ENCODE peak calls at places on chromosome 15, in four cellular contexts. B is cardiac muscle cell, R is psoas muscle, K is A549. G is an unnamed sample.

GRCh38 chr15:88911766-88912118 is 1.4 kb downstream of the MFGE8 start:
- DNase-seq in R (peak), K (peak), B (no peak), G (no peak)

GRCh38 chr15:95822946-95823345 is 507.6 kb upstream of the NR2F2 start:
- DNase-seq in K (no peak), B (no peak), R (no peak), G (no peak)

GRCh38 chr15:62444104-62445027 is 279.3 kb upstream of the C2CD4B start:
- DNase-seq in K (no peak), B (peak), R (peak), G (peak)

GRCh38 chr15:25422021-25422420 is 16.8 kb downstream of the UBE3A start:
- DNase-seq in B (no peak), R (no peak), K (no peak), G (no peak)

GRCh38 chr15:55846108-55846707 is 103.3 kb upstream of the PRTG start:
- DNase-seq in B (peak), R (no peak), K (peak), G (peak)

GRCh38 chr15:62527387-62527786 is 362.3 kb upstream of the C2CD4B start:
- DNase-seq in B (no peak), K (no peak), R (no peak), G (no peak)

GRCh38 chr15:68271854-68272471 is 5.6 kb upstream of the FEM1B start:
- DNase-seq in R (peak), B (peak), K (peak), G (peak)

GRCh38 chr15:77048135-77048866 is 22.6 kb downstream of the TSPAN3 start:
- DNase-seq in K (no peak), B (no peak), R (no peak), G (no peak)

GRCh38 chr15:75360856-75361255 is 7.6 kb downstream of the MAN2C1 start:
- DNase-seq in R (no peak), K (no peak), B (no peak), G (no peak)

GRCh38 chr15:70833897-70834765 is 19.8 kb downstream of the LARP6 start:
- DNase-seq in K (peak), B (peak), R (no peak), G (no peak)

GRCh38 chr15:86275361-86275760 is 195.7 kb downstream of the AGBL1 start:
- DNase-seq in B (no peak), K (no peak), R (no peak), G (no peak)

GRCh38 chr15:48966595-48967301 is 3.0 kb upstream of the SHC4 start:
- DNase-seq in B (peak), R (no peak), K (no peak), G (peak)

GRCh38 chr15:64279131-64279530 is 76.8 kb downstream of the CSNK1G1 start:
- DNase-seq in R (no peak), B (no peak), K (no peak), G (no peak)

DNA sequence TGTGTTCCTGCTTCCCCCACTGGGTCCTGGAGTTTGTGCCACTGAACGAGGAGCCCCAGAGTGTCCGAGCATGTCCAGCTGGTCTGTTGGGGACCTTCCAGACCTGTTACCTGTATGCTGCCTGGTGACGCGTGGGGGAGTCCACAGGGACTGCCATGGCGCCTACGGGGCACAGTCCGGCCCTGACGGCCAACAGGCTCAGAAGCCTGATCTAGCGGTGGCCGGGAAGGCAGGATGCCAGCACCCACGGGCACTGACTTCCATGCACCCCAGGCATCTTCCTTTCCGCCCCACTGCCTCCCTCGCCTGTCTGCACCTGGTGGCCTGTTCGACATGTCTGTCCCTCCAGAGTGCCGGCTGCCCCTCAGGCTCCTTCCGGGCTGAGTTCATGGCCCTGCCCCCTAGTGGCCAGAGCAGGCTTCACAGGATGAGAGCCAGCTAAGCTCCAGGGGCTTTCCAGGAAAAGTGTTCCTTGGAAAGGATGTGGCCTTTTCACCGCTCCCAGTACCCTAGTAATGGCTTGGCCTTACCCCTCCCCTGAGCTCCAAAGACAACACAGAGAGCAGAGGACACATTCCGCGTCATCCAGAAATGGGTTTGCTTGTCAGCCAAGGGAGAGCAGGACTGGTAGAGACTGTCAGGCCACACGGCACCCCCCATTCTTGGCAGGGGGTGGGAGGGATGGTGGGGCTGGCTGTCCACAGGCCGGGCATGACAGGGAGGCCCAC is 35.7 kb downstream of the NGRN start:
- DNase-seq in K (peak), B (peak), R (peak), G (no peak)
- H3K27ac ChIP-seq in K (peak), B (no peak), R (no peak), G (no peak)

GRCh38 chr15:60907233-60907947 is 321.7 kb downstream of the RORA start:
- DNase-seq in K (no peak), B (no peak), R (no peak), G (no peak)

GRCh38 chr15:60908888-60909287 is 320.2 kb downstream of the RORA start:
- DNase-seq in K (no peak), R (no peak), B (no peak), G (no peak)

GRCh38 chr15:60912984-60913697 is 316.0 kb downstream of the RORA start:
- DNase-seq in K (no peak), B (peak), R (no peak), G (no peak)

GRCh38 chr15:60913901-60914300 is 315.2 kb downstream of the RORA start:
- DNase-seq in R (no peak), B (no peak), K (no peak), G (no peak)

DNA sequence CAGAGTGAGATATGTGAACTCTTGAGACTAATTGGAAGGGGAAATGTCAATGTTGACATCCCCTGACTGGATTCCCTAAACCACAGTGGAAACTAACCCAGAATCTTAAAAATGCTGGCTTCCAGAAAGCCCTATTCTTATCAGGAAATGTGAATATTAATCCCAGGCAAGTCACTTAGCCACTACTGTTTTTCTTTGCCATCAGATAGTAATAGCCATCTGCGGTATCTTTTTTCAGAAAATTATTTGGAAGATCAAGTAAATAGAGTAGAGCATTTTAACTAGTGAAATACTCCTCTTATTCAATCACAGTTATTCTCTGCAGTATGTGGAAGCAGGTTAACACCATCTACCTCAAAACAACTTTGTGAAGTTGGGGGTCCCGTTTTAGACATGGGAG is 318.9 kb downstream of the RORA start:
- DNase-seq in R (no peak), K (no peak), B (no peak), G (no peak)
- H3K27ac ChIP-seq in R (no peak), K (no peak), B (no peak), G (no peak)

GRCh38 chr15:59153466-59153865 is 48.5 kb downstream of the CCNB2 start:
- DNase-seq in K (no peak), R (no peak), B (no peak), G (no peak)
- H3K27ac ChIP-seq in K (no peak), R (no peak), B (no peak), G (no peak)

GRCh38 chr15:90857337-90857736 is 11.1 kb upstream of the FURIN start:
- DNase-seq in R (no peak), K (no peak), B (no peak), G (no peak)
- H3K27ac ChIP-seq in R (no peak), K (no peak), B (no peak), G (no peak)

DNA sequence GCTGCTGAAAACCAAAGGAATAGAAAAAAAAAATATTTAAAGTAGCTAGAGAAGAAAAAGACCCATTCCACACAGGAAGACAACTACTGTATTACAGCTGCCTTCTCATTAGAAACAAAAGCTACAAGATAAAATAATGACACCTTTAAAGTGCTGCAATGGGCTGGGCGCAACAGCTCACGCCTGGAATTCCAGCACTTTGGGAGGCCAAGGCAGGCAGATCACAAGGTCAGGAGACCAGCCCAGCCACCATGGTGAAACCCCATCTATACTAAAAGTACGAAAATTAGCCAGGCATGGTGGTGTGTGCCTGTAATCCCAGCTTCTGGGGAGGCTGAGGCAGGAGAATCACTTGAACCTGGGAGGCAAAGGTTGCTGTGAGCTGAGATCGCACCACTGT is 31.0 kb downstream of the TRPM7 start:
- DNase-seq in R (no peak), K (no peak), B (no peak), G (no peak)
- H3K27ac ChIP-seq in R (no peak), K (no peak), B (no peak), G (no peak)

GRCh38 chr15:100216177-100216576 is 125.6 kb downstream of the ADAMTS17 start:
- DNase-seq in K (no peak), B (peak), R (no peak), G (no peak)
- H3K27ac ChIP-seq in K (no peak), B (no peak), R (no peak), G (no peak)

G was measured in epithelial cell of prostate.